ENCODE peak calls at places on chromosomes 7 and 10, in ten cellular contexts. N is testis, Y is tibial nerve, M is pancreas, C is lower lobe of right lung, T is cardiac fibroblast, V is GM12865, W is psoas muscle, A is brain microvascular endothelial cell, H is AG09319. R is an unnamed sample.

GRCh38 chr10:124301736-124302135 is 117.0 kb downstream of the OAT start:
- DNase-seq in N (no peak), Y (no peak), M (no peak), C (no peak), T (no peak), V (no peak), W (no peak), A (no peak), H (no peak), R (no peak)

GRCh38 chr7:29929018-29929807 is 60.4 kb downstream of the SCRN1 start:
- DNase-seq in N (no peak), Y (no peak), M (no peak), C (no peak), T (no peak), V (no peak), W (no peak), A (no peak), H (no peak), R (no peak)

GRCh38 chr10:60208676-60209269 is 180.9 kb downstream of the ANK3 start:
- DNase-seq in N (no peak), Y (no peak), M (no peak), C (no peak), T (peak), V (peak), W (no peak), A (no peak), H (peak), R (peak)

GRCh38 chr10:62250594-62251198 is 17.9 kb downstream of the RTKN2 start:
- DNase-seq in N (no peak), Y (no peak), M (no peak), C (no peak), T (no peak), V (no peak), W (no peak), A (peak), H (no peak), R (peak)

GRCh38 chr7:150830957-150831356 is 21.4 kb upstream of the AOC1 start:
- DNase-seq in N (no peak), Y (no peak), M (no peak), C (no peak), T (no peak), V (no peak), W (no peak), A (no peak), H (no peak), R (no peak)

GRCh38 chr10:84179059-84179710 is 5.6 kb downstream of the GPR15LG start:
- DNase-seq in N (no peak), Y (no peak), M (no peak), C (no peak), T (peak), V (peak), W (no peak), A (no peak), H (peak), R (peak)

GRCh38 chr10:91511549-91512330 is 101.6 kb downstream of the HECTD2 start:
- DNase-seq in N (no peak), Y (no peak), M (no peak), C (no peak), T (peak), V (peak), W (no peak), A (peak), H (no peak), R (peak)

GRCh38 chr7:137851361-137851945 is 4.7 kb upstream of the DGKI start:
- DNase-seq in N (no peak), Y (no peak), M (no peak), C (no peak), T (no peak), V (no peak), W (no peak), A (no peak), H (no peak), R (no peak)

GRCh38 chr7:1601956-1602355 is 32.1 kb upstream of the PSMG3 start:
- DNase-seq in N (no peak), Y (no peak), M (no peak), C (no peak), T (no peak), V (no peak), W (no peak), A (no peak), H (no peak), R (no peak)

GRCh38 chr7:157347217-157347904 is 10.6 kb downstream of the DNAJB6 start:
- DNase-seq in N (peak), Y (peak), M (no peak), C (no peak), T (peak), V (no peak), W (peak), A (peak), H (no peak), R (peak)

GRCh38 chr7:68505721-68506120 is 1092.6 kb upstream of the AUTS2 start:
- DNase-seq in N (no peak), Y (no peak), M (no peak), C (no peak), T (no peak), V (no peak), W (no peak), A (no peak), H (no peak), R (no peak)

GRCh38 chr7:23468721-23469149 is 1.6 kb downstream of the IGF2BP3 start:
- DNase-seq in N (no peak), Y (no peak), M (no peak), C (no peak), T (no peak), V (no peak), W (no peak), A (no peak), H (no peak), R (peak)

GRCh38 chr7:91568138-91568537 is 303.9 kb downstream of the FZD1 start:
- DNase-seq in N (no peak), Y (no peak), M (no peak), C (no peak), T (no peak), V (no peak), W (no peak), A (no peak), H (no peak), R (no peak)

GRCh38 chr7:132614428-132615076 is 38.3 kb upstream of the PLXNA4 start:
- DNase-seq in N (peak), Y (no peak), M (no peak), C (peak), T (peak), V (no peak), W (peak), A (no peak), H (no peak), R (no peak)

GRCh38 chr7:212754-213153 is 20.4 kb downstream of the FAM20C start:
- DNase-seq in N (no peak), Y (no peak), M (no peak), C (no peak), T (no peak), V (no peak), W (no peak), A (no peak), H (no peak), R (no peak)

DNA sequence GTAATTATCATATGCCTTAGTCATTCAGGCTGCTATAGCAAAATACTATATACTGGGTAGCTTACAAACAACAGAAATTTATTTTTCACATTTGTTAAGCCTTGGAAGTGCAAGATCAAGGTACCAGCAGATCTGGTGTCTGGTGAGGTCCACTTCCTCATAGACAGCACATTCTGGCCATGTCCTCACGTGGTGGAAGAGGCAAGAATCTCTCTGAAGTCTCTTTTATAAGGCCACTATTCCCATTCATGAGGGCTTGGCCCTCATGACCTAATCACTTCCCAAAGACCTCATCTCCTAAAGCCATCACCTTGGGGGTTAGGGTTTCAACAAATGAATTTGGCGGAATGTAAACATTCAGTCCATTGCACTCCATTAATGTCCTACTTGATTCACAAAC is 137.5 kb upstream of the C1GALT1 start:
- DNase-seq in N (no peak), Y (no peak), M (no peak), C (no peak), T (no peak), V (no peak), W (no peak), A (no peak), H (no peak), R (no peak)
- TF ChIP-seq CTCF in N (no peak), Y (no peak), M (no peak), C (no peak), T (no peak), V (no peak), W (no peak), A (no peak), H (no peak), R (no peak)

DNA sequence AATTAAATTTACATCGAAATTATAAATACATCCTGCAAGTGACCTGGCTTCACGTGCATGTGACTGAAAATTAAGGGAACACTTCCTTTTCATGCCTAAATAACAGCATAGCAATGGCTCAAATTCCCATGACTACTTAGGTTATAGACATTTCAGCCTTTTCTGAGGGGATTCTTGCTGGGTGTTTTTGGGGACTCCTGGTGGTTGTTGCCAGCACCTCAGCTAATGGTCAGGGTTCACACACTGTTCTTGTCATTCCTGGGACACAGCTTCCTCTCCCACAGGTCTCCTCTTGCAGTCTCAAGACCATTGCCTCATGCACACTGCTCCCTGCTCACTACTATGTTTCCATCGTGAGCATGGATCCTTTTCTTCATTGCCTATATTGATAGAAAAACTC is 148.9 kb upstream of the GLI3 start:
- DNase-seq in N (no peak), Y (no peak), M (no peak), C (no peak), T (no peak), V (no peak), W (no peak), A (no peak), H (no peak), R (peak)
- TF ChIP-seq CTCF in N (no peak), Y (no peak), M (no peak), C (no peak), T (peak), V (no peak), W (no peak), A (peak), H (no peak), R (no peak)

DNA sequence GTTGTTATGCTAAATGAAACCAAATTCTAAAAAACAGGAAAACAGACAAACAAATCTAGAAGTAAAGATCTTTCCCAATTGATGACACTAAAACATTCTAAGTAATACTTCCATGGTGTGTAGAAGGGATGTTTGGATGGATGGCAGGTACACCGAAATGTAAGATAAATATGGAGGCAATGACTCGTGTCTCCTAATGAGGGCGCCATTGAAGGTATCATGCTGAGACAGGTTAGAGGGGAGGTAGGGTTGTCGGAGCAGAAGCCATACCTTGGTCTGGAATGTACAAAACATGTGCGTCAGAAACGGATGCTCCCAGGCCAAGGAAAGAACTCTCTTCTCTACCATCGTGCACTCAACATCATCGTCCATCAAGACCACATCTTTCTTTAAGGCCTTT is 101.4 kb downstream of the PRKCQ start:
- DNase-seq in N (no peak), Y (no peak), M (no peak), C (no peak), T (no peak), V (no peak), W (no peak), A (no peak), H (no peak), R (no peak)
- TF ChIP-seq CTCF in N (no peak), Y (no peak), M (no peak), C (no peak), T (no peak), V (no peak), W (no peak), A (no peak), H (no peak), R (no peak)

DNA sequence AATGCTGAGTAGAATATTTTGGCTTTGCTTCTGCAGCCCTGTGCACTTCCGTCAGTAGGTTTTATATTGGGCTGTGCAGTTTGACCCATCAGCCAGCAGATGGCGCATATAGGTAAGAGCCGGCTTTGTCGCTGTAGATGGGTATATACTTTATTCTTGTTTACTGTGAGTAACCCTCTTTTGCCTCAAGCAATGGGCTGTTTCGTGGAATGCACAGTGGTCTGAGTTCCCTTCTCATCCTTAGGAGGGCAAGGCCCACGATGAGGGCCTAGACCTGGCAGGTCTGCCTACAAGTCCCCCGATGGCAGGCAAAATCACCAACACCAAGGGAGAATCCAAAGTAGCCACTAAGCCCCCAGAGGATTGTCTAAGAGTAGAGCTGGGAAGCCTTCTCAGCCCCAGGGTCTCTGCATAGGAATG is 1002.9 kb upstream of the KCND2 start:
- DNase-seq in N (peak), Y (no peak), M (peak), C (peak), T (peak), V (peak), W (no peak), A (peak), H (peak), R (peak)
- TF ChIP-seq CTCF in N (peak), Y (peak), M (peak), C (peak), T (peak), V (peak), W (peak), A (peak), H (peak), R (peak)

GRCh38 chr10:33129181-33129928 is 171.3 kb upstream of the ITGB1 start:
- DNase-seq in N (no peak), Y (no peak), M (peak), C (no peak), T (peak), V (no peak), W (peak), A (peak), H (peak), R (peak)
- TF ChIP-seq CTCF in N (no peak), Y (no peak), M (no peak), C (no peak), T (no peak), V (no peak), W (no peak), A (peak), H (peak), R (no peak)

DNA sequence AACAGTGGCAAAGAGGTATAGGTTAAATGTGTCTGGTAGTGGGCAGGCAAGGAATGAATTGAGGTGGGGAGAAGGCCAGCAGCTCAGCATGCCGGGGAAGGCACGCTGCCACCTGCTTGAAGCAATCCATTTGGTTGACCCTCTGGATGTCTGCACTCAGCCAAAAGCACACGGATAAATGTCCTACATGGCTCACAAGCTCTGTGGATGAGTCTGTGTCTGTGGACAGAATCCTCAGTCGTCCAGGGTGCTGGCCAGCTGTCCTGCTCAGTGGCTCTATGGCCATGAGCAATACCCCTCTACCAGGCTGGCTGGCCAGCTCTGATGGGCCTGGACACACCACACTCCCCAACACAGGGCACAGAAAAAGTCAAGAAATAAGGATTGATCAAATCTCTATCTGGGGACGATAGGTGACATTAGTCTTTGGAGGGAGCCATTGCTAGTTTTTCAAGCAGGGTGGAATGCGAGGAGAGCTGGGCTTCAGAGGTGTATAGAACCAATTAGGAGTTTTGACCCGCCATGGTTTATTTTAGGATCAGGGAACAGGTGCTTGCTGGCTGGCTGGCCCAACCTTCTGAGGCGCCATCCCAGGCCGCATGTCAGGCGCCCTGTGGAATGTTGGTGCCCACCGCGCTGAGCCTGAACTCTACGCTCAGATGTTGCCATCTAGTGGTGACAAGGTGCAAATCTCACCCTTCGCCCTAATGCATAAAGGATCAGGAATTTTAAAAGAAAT is 493.4 kb downstream of the TNS3 start:
- DNase-seq in N (peak), Y (peak), M (peak), C (peak), T (peak), V (peak), W (peak), A (peak), H (peak), R (peak)
- TF ChIP-seq CTCF in N (peak), Y (peak), M (peak), C (peak), T (peak), V (peak), W (peak), A (peak), H (peak), R (peak)

DNA sequence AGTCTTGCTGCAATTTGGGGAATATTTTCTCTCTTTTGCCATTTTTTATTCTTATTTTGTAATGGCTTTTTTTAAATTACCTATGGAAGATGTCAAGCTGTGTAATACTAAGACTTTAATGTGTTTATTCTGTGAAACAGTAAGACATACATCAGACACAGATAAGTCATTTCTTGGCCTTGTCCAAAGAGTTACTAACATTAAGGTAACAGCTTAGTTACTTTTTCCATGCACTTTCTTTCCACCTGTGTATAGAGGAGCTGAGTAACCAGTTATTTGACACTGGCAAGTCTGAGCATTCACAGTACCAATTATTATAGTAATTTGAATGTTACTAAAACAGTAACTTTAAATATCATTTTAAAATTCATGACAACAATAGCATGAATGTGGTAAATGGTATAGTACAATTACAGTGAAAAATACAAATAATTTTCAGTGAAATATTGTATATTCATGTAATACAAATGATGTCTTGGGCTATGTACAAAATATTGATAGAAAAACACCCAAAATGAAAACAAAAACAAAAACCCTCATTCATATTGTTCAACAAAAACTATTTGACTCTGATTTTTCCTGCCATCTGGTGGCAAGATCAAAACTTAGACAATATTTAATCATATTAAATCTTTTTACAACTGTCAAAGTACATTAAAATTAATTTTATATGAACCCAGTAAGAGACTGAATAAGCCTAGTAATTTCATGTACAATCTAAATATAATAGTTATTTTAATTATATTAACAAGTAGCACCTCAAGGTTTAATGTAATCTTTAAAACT is 259.8 kb upstream of the SEMA3A start:
- DNase-seq in N (no peak), Y (no peak), M (no peak), C (no peak), T (peak), V (no peak), W (no peak), A (no peak), H (no peak), R (peak)
- TF ChIP-seq CTCF in N (no peak), Y (no peak), M (no peak), C (no peak), T (peak), V (no peak), W (no peak), A (no peak), H (peak), R (peak)

GRCh38 chr10:29860159-29860558 is 199.2 kb downstream of the JCAD start:
- DNase-seq in N (no peak), Y (no peak), M (no peak), C (no peak), T (no peak), V (no peak), W (no peak), A (peak), H (no peak), R (peak)

GRCh38 chr10:29857843-29858242 is 201.5 kb downstream of the JCAD start:
- DNase-seq in N (no peak), Y (no peak), M (no peak), C (no peak), T (no peak), V (no peak), W (no peak), A (no peak), H (no peak), R (no peak)

GRCh38 chr10:29859521-29860130 is 199.8 kb downstream of the JCAD start:
- DNase-seq in N (no peak), Y (no peak), M (no peak), C (no peak), T (no peak), V (no peak), W (no peak), A (no peak), H (no peak), R (peak)

GRCh38 chr10:29856295-29856694 is 203.1 kb downstream of the JCAD start:
- DNase-seq in N (no peak), Y (no peak), M (no peak), C (no peak), T (no peak), V (no peak), W (no peak), A (no peak), H (no peak), R (no peak)

GRCh38 chr10:29858352-29859267 is 200.8 kb downstream of the JCAD start:
- DNase-seq in N (peak), Y (no peak), M (peak), C (peak), T (peak), V (no peak), W (peak), A (peak), H (peak), R (peak)
- TF ChIP-seq CTCF in N (peak), Y (peak), M (peak), C (peak), T (peak), V (no peak), W (peak), A (peak), H (peak), R (peak)

R was measured in MCF 10A.